ENCODE peak calls at places on chromosomes 7 and 10, in four cellular contexts. One of them, this sample, is unnamed.

GRCh38 chr10:126264089-126265018 is 123.9 kb downstream of the ADAM12 start:
- DNase-seq in amniotic epithelial cell: no peak
- DNase-seq in COR-L47: no peak
- DNase-seq in GM04504: no peak
- DNase-seq in this sample: no peak

GRCh38 chr7:130906575-130906974 is 172.6 kb upstream of the KLF14 start:
- DNase-seq in amniotic epithelial cell: no peak
- DNase-seq in COR-L47: no peak
- DNase-seq in GM04504: no peak
- DNase-seq in this sample: no peak

GRCh38 chr7:18064242-18064838 is 36.7 kb upstream of the PRPS1L1 start:
- DNase-seq in COR-L47: no peak
- DNase-seq in amniotic epithelial cell: peak
- DNase-seq in GM04504: no peak
- DNase-seq in this sample: peak

GRCh38 chr10:84902549-84902948 is 574.2 kb downstream of the CCSER2 start:
- DNase-seq in GM04504: no peak
- DNase-seq in amniotic epithelial cell: no peak
- DNase-seq in COR-L47: no peak
- DNase-seq in this sample: no peak

GRCh38 chr7:101953248-101953819 is 135.9 kb downstream of the CUX1 start:
- DNase-seq in GM04504: peak
- DNase-seq in amniotic epithelial cell: peak
- DNase-seq in COR-L47: no peak
- DNase-seq in this sample: peak

GRCh38 chr7:29914180-29914579 is 75.4 kb downstream of the SCRN1 start:
- DNase-seq in GM04504: no peak
- DNase-seq in amniotic epithelial cell: no peak
- DNase-seq in COR-L47: no peak
- DNase-seq in this sample: no peak

GRCh38 chr10:78248651-78249464 is 215.2 kb downstream of the RPS24 start:
- DNase-seq in GM04504: peak
- DNase-seq in COR-L47: no peak
- DNase-seq in amniotic epithelial cell: peak
- DNase-seq in this sample: no peak

GRCh38 chr7:30390872-30391646 is 87.5 kb downstream of the NOD1 start:
- DNase-seq in amniotic epithelial cell: no peak
- DNase-seq in COR-L47: no peak
- DNase-seq in GM04504: no peak
- DNase-seq in this sample: no peak

GRCh38 chr7:76315372-76315771 is 12.9 kb downstream of the HSPB1 start:
- DNase-seq in GM04504: no peak
- DNase-seq in COR-L47: no peak
- DNase-seq in amniotic epithelial cell: no peak
- DNase-seq in this sample: no peak

GRCh38 chr10:103493362-103493871 is at the start of gene NEURL1:
- DNase-seq in amniotic epithelial cell: no peak
- DNase-seq in GM04504: no peak
- DNase-seq in COR-L47: peak
- DNase-seq in this sample: peak